ENCODE peak calls at places on chromosomes 2 and 18, in nine cellular contexts. One of them, this sample, is unnamed.

GRCh38 chr2:168180483-168180882 is 66.9 kb downstream of the STK39 start:
- DNase-seq in activated CD8-positive, alpha-beta memory T cell treated with anti-CD3 and anti-CD28 coated beads, Interleukin-2, amount 50 U/mL, for 48 hours: no peak
- DNase-seq in COLO829: no peak
- DNase-seq in stomach: no peak
- DNase-seq in A549: no peak
- DNase-seq in GF-D8: no peak
- DNase-seq in activated T-cell treated with anti-CD3 and anti-CD28 coated beads for 1 hour: no peak
- DNase-seq in germinal center: no peak
- DNase-seq in GM10248: no peak
- DNase-seq in this sample: no peak

GRCh38 chr2:216477283-216478035 is 21.2 kb upstream of the RPL37A start:
- DNase-seq in activated T-cell treated with anti-CD3 and anti-CD28 coated beads for 1 hour: no peak
- DNase-seq in activated CD8-positive, alpha-beta memory T cell treated with anti-CD3 and anti-CD28 coated beads, Interleukin-2, amount 50 U/mL, for 48 hours: no peak
- DNase-seq in GM10248: no peak
- DNase-seq in COLO829: no peak
- DNase-seq in GF-D8: peak
- DNase-seq in A549: no peak
- DNase-seq in stomach: no peak
- DNase-seq in germinal center: no peak
- DNase-seq in this sample: no peak

GRCh38 chr2:101406867-101407266 is 19.6 kb upstream of the CREG2 start:
- DNase-seq in activated CD8-positive, alpha-beta memory T cell treated with anti-CD3 and anti-CD28 coated beads, Interleukin-2, amount 50 U/mL, for 48 hours: no peak
- DNase-seq in germinal center: no peak
- DNase-seq in GF-D8: no peak
- DNase-seq in stomach: no peak
- DNase-seq in GM10248: no peak
- DNase-seq in activated T-cell treated with anti-CD3 and anti-CD28 coated beads for 1 hour: no peak
- DNase-seq in A549: no peak
- DNase-seq in COLO829: peak
- DNase-seq in this sample: no peak

GRCh38 chr2:236366406-236366805 is 102.2 kb upstream of the ASB18 start:
- DNase-seq in stomach: no peak
- DNase-seq in germinal center: no peak
- DNase-seq in GM10248: no peak
- DNase-seq in GF-D8: peak
- DNase-seq in A549: no peak
- DNase-seq in activated CD8-positive, alpha-beta memory T cell treated with anti-CD3 and anti-CD28 coated beads, Interleukin-2, amount 50 U/mL, for 48 hours: no peak
- DNase-seq in COLO829: no peak
- DNase-seq in activated T-cell treated with anti-CD3 and anti-CD28 coated beads for 1 hour: no peak
- DNase-seq in this sample: no peak

GRCh38 chr2:224650815-224651439 is 65.2 kb downstream of the CCDC195 start:
- DNase-seq in GF-D8: no peak
- DNase-seq in activated CD8-positive, alpha-beta memory T cell treated with anti-CD3 and anti-CD28 coated beads, Interleukin-2, amount 50 U/mL, for 48 hours: no peak
- DNase-seq in A549: peak
- DNase-seq in germinal center: peak
- DNase-seq in activated T-cell treated with anti-CD3 and anti-CD28 coated beads for 1 hour: no peak
- DNase-seq in stomach: no peak
- DNase-seq in GM10248: peak
- DNase-seq in COLO829: peak
- DNase-seq in this sample: no peak

GRCh38 chr2:218368621-218369153 is 12.0 kb downstream of the CATIP start:
- DNase-seq in GM10248: no peak
- DNase-seq in GF-D8: peak
- DNase-seq in activated CD8-positive, alpha-beta memory T cell treated with anti-CD3 and anti-CD28 coated beads, Interleukin-2, amount 50 U/mL, for 48 hours: no peak
- DNase-seq in germinal center: no peak
- DNase-seq in COLO829: no peak
- DNase-seq in activated T-cell treated with anti-CD3 and anti-CD28 coated beads for 1 hour: no peak
- DNase-seq in stomach: no peak
- DNase-seq in A549: no peak
- DNase-seq in this sample: no peak

GRCh38 chr18:11040823-11041712 is 108.3 kb downstream of the PIEZO2 start:
- DNase-seq in COLO829: peak
- DNase-seq in A549: peak
- DNase-seq in GF-D8: no peak
- DNase-seq in GM10248: peak
- DNase-seq in activated T-cell treated with anti-CD3 and anti-CD28 coated beads for 1 hour: no peak
- DNase-seq in activated CD8-positive, alpha-beta memory T cell treated with anti-CD3 and anti-CD28 coated beads, Interleukin-2, amount 50 U/mL, for 48 hours: no peak
- DNase-seq in germinal center: peak
- DNase-seq in stomach: no peak
- DNase-seq in this sample: no peak

GRCh38 chr2:205822578-205822977 is 140.3 kb downstream of the NRP2 start:
- DNase-seq in GM10248: no peak
- DNase-seq in activated CD8-positive, alpha-beta memory T cell treated with anti-CD3 and anti-CD28 coated beads, Interleukin-2, amount 50 U/mL, for 48 hours: no peak
- DNase-seq in A549: no peak
- DNase-seq in germinal center: no peak
- DNase-seq in stomach: no peak
- DNase-seq in GF-D8: no peak
- DNase-seq in activated T-cell treated with anti-CD3 and anti-CD28 coated beads for 1 hour: no peak
- DNase-seq in COLO829: no peak
- DNase-seq in this sample: no peak

GRCh38 chr18:10454800-10455550 is 540 bp downstream of the APCDD1 start:
- DNase-seq in activated T-cell treated with anti-CD3 and anti-CD28 coated beads for 1 hour: no peak
- DNase-seq in activated CD8-positive, alpha-beta memory T cell treated with anti-CD3 and anti-CD28 coated beads, Interleukin-2, amount 50 U/mL, for 48 hours: no peak
- DNase-seq in COLO829: no peak
- DNase-seq in stomach: peak
- DNase-seq in GF-D8: no peak
- DNase-seq in GM10248: no peak
- DNase-seq in A549: peak
- DNase-seq in germinal center: peak
- DNase-seq in this sample: no peak

GRCh38 chr2:151996243-151997003 is 102.4 kb downstream of the CACNB4 start:
- DNase-seq in COLO829: no peak
- DNase-seq in stomach: no peak
- DNase-seq in A549: no peak
- DNase-seq in germinal center: no peak
- DNase-seq in GF-D8: no peak
- DNase-seq in GM10248: no peak
- DNase-seq in activated T-cell treated with anti-CD3 and anti-CD28 coated beads for 1 hour: no peak
- DNase-seq in activated CD8-positive, alpha-beta memory T cell treated with anti-CD3 and anti-CD28 coated beads, Interleukin-2, amount 50 U/mL, for 48 hours: no peak
- DNase-seq in this sample: no peak

GRCh38 chr2:163248321-163249090 is 409.9 kb upstream of the KCNH7 start:
- DNase-seq in COLO829: no peak
- DNase-seq in GF-D8: no peak
- DNase-seq in stomach: no peak
- DNase-seq in germinal center: no peak
- DNase-seq in activated T-cell treated with anti-CD3 and anti-CD28 coated beads for 1 hour: no peak
- DNase-seq in activated CD8-positive, alpha-beta memory T cell treated with anti-CD3 and anti-CD28 coated beads, Interleukin-2, amount 50 U/mL, for 48 hours: no peak
- DNase-seq in GM10248: no peak
- DNase-seq in A549: no peak
- DNase-seq in this sample: no peak

GRCh38 chr2:46382331-46383112 is 85.3 kb downstream of the EPAS1 start:
- DNase-seq in activated T-cell treated with anti-CD3 and anti-CD28 coated beads for 1 hour: no peak
- DNase-seq in stomach: no peak
- DNase-seq in GM10248: no peak
- DNase-seq in COLO829: no peak
- DNase-seq in activated CD8-positive, alpha-beta memory T cell treated with anti-CD3 and anti-CD28 coated beads, Interleukin-2, amount 50 U/mL, for 48 hours: peak
- DNase-seq in GF-D8: no peak
- DNase-seq in germinal center: no peak
- DNase-seq in A549: no peak
- DNase-seq in this sample: no peak

GRCh38 chr18:58093311-58093790 is 49.3 kb downstream of the NEDD4L start:
- DNase-seq in GM10248: no peak
- DNase-seq in A549: no peak
- DNase-seq in GF-D8: no peak
- DNase-seq in activated CD8-positive, alpha-beta memory T cell treated with anti-CD3 and anti-CD28 coated beads, Interleukin-2, amount 50 U/mL, for 48 hours: no peak
- DNase-seq in germinal center: no peak
- DNase-seq in activated T-cell treated with anti-CD3 and anti-CD28 coated beads for 1 hour: no peak
- DNase-seq in COLO829: no peak
- DNase-seq in stomach: no peak
- DNase-seq in this sample: no peak

GRCh38 chr2:219571311-219572236 is at the start of gene OBSL1:
- DNase-seq in COLO829: peak
- DNase-seq in activated CD8-positive, alpha-beta memory T cell treated with anti-CD3 and anti-CD28 coated beads, Interleukin-2, amount 50 U/mL, for 48 hours: no peak
- DNase-seq in GM10248: no peak
- DNase-seq in activated T-cell treated with anti-CD3 and anti-CD28 coated beads for 1 hour: no peak
- DNase-seq in stomach: peak
- DNase-seq in GF-D8: no peak
- DNase-seq in A549: peak
- DNase-seq in germinal center: no peak
- DNase-seq in this sample: no peak

GRCh38 chr2:99881901-99882591 is 260.3 kb downstream of the AFF3 start:
- DNase-seq in activated CD8-positive, alpha-beta memory T cell treated with anti-CD3 and anti-CD28 coated beads, Interleukin-2, amount 50 U/mL, for 48 hours: no peak
- DNase-seq in germinal center: no peak
- DNase-seq in A549: no peak
- DNase-seq in GM10248: no peak
- DNase-seq in stomach: no peak
- DNase-seq in GF-D8: no peak
- DNase-seq in COLO829: peak
- DNase-seq in activated T-cell treated with anti-CD3 and anti-CD28 coated beads for 1 hour: no peak
- DNase-seq in this sample: no peak

GRCh38 chr2:63740943-63741342 is 100.8 kb upstream of the UGP2 start:
- DNase-seq in activated CD8-positive, alpha-beta memory T cell treated with anti-CD3 and anti-CD28 coated beads, Interleukin-2, amount 50 U/mL, for 48 hours: no peak
- DNase-seq in COLO829: no peak
- DNase-seq in A549: no peak
- DNase-seq in germinal center: no peak
- DNase-seq in GM10248: no peak
- DNase-seq in stomach: no peak
- DNase-seq in GF-D8: no peak
- DNase-seq in activated T-cell treated with anti-CD3 and anti-CD28 coated beads for 1 hour: no peak
- DNase-seq in this sample: no peak

GRCh38 chr2:207148025-207148424 is 17.7 kb downstream of the KLF7 start:
- DNase-seq in germinal center: no peak
- DNase-seq in stomach: no peak
- DNase-seq in COLO829: no peak
- DNase-seq in activated CD8-positive, alpha-beta memory T cell treated with anti-CD3 and anti-CD28 coated beads, Interleukin-2, amount 50 U/mL, for 48 hours: no peak
- DNase-seq in GM10248: no peak
- DNase-seq in GF-D8: no peak
- DNase-seq in activated T-cell treated with anti-CD3 and anti-CD28 coated beads for 1 hour: no peak
- DNase-seq in A549: no peak
- DNase-seq in this sample: no peak

GRCh38 chr18:13532406-13533075 is 193.8 kb downstream of the FAM210A start:
- DNase-seq in GM10248: no peak
- DNase-seq in activated T-cell treated with anti-CD3 and anti-CD28 coated beads for 1 hour: no peak
- DNase-seq in COLO829: no peak
- DNase-seq in activated CD8-positive, alpha-beta memory T cell treated with anti-CD3 and anti-CD28 coated beads, Interleukin-2, amount 50 U/mL, for 48 hours: no peak
- DNase-seq in germinal center: no peak
- DNase-seq in GF-D8: no peak
- DNase-seq in stomach: no peak
- DNase-seq in A549: no peak
- DNase-seq in this sample: no peak

GRCh38 chr18:76619342-76620315 is 124.6 kb upstream of the ZNF516 start:
- DNase-seq in activated T-cell treated with anti-CD3 and anti-CD28 coated beads for 1 hour: no peak
- DNase-seq in GF-D8: peak
- DNase-seq in A549: no peak
- DNase-seq in COLO829: peak
- DNase-seq in activated CD8-positive, alpha-beta memory T cell treated with anti-CD3 and anti-CD28 coated beads, Interleukin-2, amount 50 U/mL, for 48 hours: no peak
- DNase-seq in stomach: peak
- DNase-seq in germinal center: no peak
- DNase-seq in GM10248: no peak
- DNase-seq in this sample: no peak

GRCh38 chr2:101307503-101307902 is 998 bp downstream of the RNF149 start:
- DNase-seq in COLO829: no peak
- DNase-seq in activated CD8-positive, alpha-beta memory T cell treated with anti-CD3 and anti-CD28 coated beads, Interleukin-2, amount 50 U/mL, for 48 hours: peak
- DNase-seq in stomach: no peak
- DNase-seq in activated T-cell treated with anti-CD3 and anti-CD28 coated beads for 1 hour: no peak
- DNase-seq in germinal center: no peak
- DNase-seq in A549: no peak
- DNase-seq in GM10248: no peak
- DNase-seq in GF-D8: no peak
- DNase-seq in this sample: no peak

GRCh38 chr2:217975626-217976025 is 27.2 kb downstream of the TNS1 start:
- DNase-seq in activated T-cell treated with anti-CD3 and anti-CD28 coated beads for 1 hour: no peak
- DNase-seq in GF-D8: no peak
- DNase-seq in germinal center: no peak
- DNase-seq in GM10248: no peak
- DNase-seq in stomach: no peak
- DNase-seq in A549: no peak
- DNase-seq in activated CD8-positive, alpha-beta memory T cell treated with anti-CD3 and anti-CD28 coated beads, Interleukin-2, amount 50 U/mL, for 48 hours: no peak
- DNase-seq in COLO829: no peak
- DNase-seq in this sample: no peak